ENCODE peak calls at places on chromosomes 3 and 15, in four cellular contexts. Q is aorta, L is fibroblast of the conjunctiva, K is transverse colon. M is an unnamed sample.

GRCh38 chr15:78879517-78880241 is 7.0 kb downstream of the MORF4L1 start:
- DNase-seq in Q (no peak), L (no peak), K (no peak), M (no peak)

GRCh38 chr3:137647179-137647578 is 116.9 kb upstream of the SOX14 start:
- DNase-seq in Q (no peak), L (no peak), K (no peak), M (no peak)

GRCh38 chr3:50580683-50581458 is 11.5 kb downstream of the HEMK1 start:
- DNase-seq in Q (no peak), L (no peak), K (no peak), M (no peak)

GRCh38 chr3:156633335-156633734 is 41.1 kb upstream of the TIPARP start:
- DNase-seq in Q (peak), L (no peak), K (no peak), M (no peak)

GRCh38 chr3:83393276-83393675 is 1565.5 kb upstream of the CADM2 start:
- DNase-seq in Q (no peak), L (no peak), K (no peak), M (no peak)

GRCh38 chr3:42780892-42781700 is 8.0 kb upstream of the CCDC13 start:
- DNase-seq in Q (no peak), L (peak), K (no peak), M (peak)

GRCh38 chr15:85755471-85755870 is 39.3 kb downstream of the KLHL25 start:
- DNase-seq in Q (peak), L (no peak), K (peak), M (no peak)

GRCh38 chr3:9932843-9933560 is 632 bp upstream of the CRELD1 start:
- DNase-seq in Q (peak), L (no peak), K (peak), M (no peak)

GRCh38 chr3:195849322-195850074 is 37.8 kb upstream of the MUC4 start:
- DNase-seq in Q (no peak), L (no peak), K (no peak), M (no peak)

M was measured in brain pericyte.